ENCODE peak calls at places on chromosomes 7 and 10, in five cellular contexts. O is Daoy, J is naive B cell, D is cardiac fibroblast, Q is epithelial cell of prostate. W is an unnamed sample.

GRCh38 chr7:123719481-123719806 is 29.4 kb downstream of the WASL start:
- DNase-seq in O (no peak), J (no peak), D (no peak), Q (no peak), W (peak; percentile 22)

GRCh38 chr7:158582089-158582456 is 5.5 kb downstream of the PTPRN2 start:
- DNase-seq in O (no peak), J (no peak), D (no peak), Q (no peak), W (no peak)

GRCh38 chr7:923108-924041 is 31.1 kb downstream of the ADAP1 start:
- DNase-seq in O (peak; percentile 90), J (peak; percentile 86), D (no peak), Q (no peak), W (no peak)

GRCh38 chr10:43132796-43133195 is 5.4 kb upstream of the CSGALNACT2 start:
- DNase-seq in O (no peak), J (no peak), D (no peak), Q (no peak), W (no peak)

GRCh38 chr7:90966346-90966745 is 297.9 kb upstream of the FZD1 start:
- DNase-seq in O (no peak), J (no peak), D (no peak), Q (no peak), W (no peak)

GRCh38 chr10:74888947-74889661 is 62.7 kb downstream of the KAT6B start:
- DNase-seq in O (no peak), J (no peak), D (peak; percentile 9), Q (no peak), W (peak; percentile 13)

GRCh38 chr7:135620980-135621850 is 41.1 kb upstream of the STMP1 start:
- DNase-seq in O (peak; percentile 57), J (peak; percentile 28), D (peak; percentile 94), Q (peak; percentile 16), W (peak; percentile 54)

GRCh38 chr10:21065621-21066248 is 168.6 kb upstream of the NEBL start:
- DNase-seq in O (no peak), J (no peak), D (no peak), Q (no peak), W (no peak)

GRCh38 chr7:102916426-102916825 is 3.6 kb downstream of the LRRC17 start:
- DNase-seq in O (peak; percentile 86), J (no peak), D (peak; percentile 91), Q (no peak), W (no peak)

GRCh38 chr7:133539016-133539415 is 286.1 kb downstream of the EXOC4 start:
- DNase-seq in O (no peak), J (no peak), D (peak; percentile 52), Q (no peak), W (no peak)

GRCh38 chr7:22318376-22318775 is 38.6 kb downstream of the RAPGEF5 start:
- DNase-seq in O (no peak), J (no peak), D (no peak), Q (no peak), W (no peak)

GRCh38 chr10:44627591-44628354 is 242.9 kb upstream of the CXCL12 start:
- DNase-seq in O (no peak), J (no peak), D (peak; percentile 89), Q (no peak), W (no peak)

W was measured in NCI-H226.